ENCODE peak calls at places on chromosomes 7 and 10, in nine cellular contexts. One of them, this sample, is unnamed.

GRCh38 chr10:21369697-21370096 is 155.8 kb downstream of the SKIDA1 start:
- DNase-seq in GM20000: no peak
- DNase-seq in OCI-LY7: no peak
- DNase-seq in fibroblast of the aortic adventitia: peak
- DNase-seq in MM.1S: no peak
- DNase-seq in RWPE1: no peak
- DNase-seq in H9: no peak
- DNase-seq in nephron progenitor cell: no peak
- DNase-seq in IMR-90: peak
- DNase-seq in this sample: no peak

GRCh38 chr7:106591146-106591545 is 69.8 kb downstream of the CCDC71L start:
- DNase-seq in MM.1S: no peak
- DNase-seq in fibroblast of the aortic adventitia: no peak
- DNase-seq in IMR-90: no peak
- DNase-seq in OCI-LY7: no peak
- DNase-seq in H9: no peak
- DNase-seq in RWPE1: no peak
- DNase-seq in GM20000: no peak
- DNase-seq in nephron progenitor cell: no peak
- DNase-seq in this sample: no peak

GRCh38 chr10:129637841-129638240 is 170.8 kb downstream of the MGMT start:
- DNase-seq in nephron progenitor cell: no peak
- DNase-seq in IMR-90: no peak
- DNase-seq in GM20000: no peak
- DNase-seq in MM.1S: no peak
- DNase-seq in H9: no peak
- DNase-seq in RWPE1: no peak
- DNase-seq in fibroblast of the aortic adventitia: no peak
- DNase-seq in OCI-LY7: no peak
- DNase-seq in this sample: no peak

GRCh38 chr10:105266966-105267539 is 626.0 kb downstream of the SORCS3 start:
- DNase-seq in OCI-LY7: no peak
- DNase-seq in MM.1S: no peak
- DNase-seq in GM20000: no peak
- DNase-seq in H9: no peak
- DNase-seq in RWPE1: no peak
- DNase-seq in IMR-90: no peak
- DNase-seq in nephron progenitor cell: no peak
- DNase-seq in fibroblast of the aortic adventitia: no peak
- DNase-seq in this sample: no peak

GRCh38 chr10:11010582-11010981 is 7.1 kb upstream of the CELF2 start:
- DNase-seq in GM20000: no peak
- DNase-seq in RWPE1: no peak
- DNase-seq in MM.1S: no peak
- DNase-seq in H9: no peak
- DNase-seq in fibroblast of the aortic adventitia: no peak
- DNase-seq in OCI-LY7: no peak
- DNase-seq in IMR-90: no peak
- DNase-seq in nephron progenitor cell: no peak
- DNase-seq in this sample: no peak

GRCh38 chr7:111053035-111053434 is 37.9 kb upstream of the LRRN3 start:
- DNase-seq in H9: no peak
- DNase-seq in MM.1S: no peak
- DNase-seq in OCI-LY7: no peak
- DNase-seq in nephron progenitor cell: no peak
- DNase-seq in GM20000: no peak
- DNase-seq in IMR-90: no peak
- DNase-seq in fibroblast of the aortic adventitia: no peak
- DNase-seq in RWPE1: no peak
- DNase-seq in this sample: no peak

GRCh38 chr7:96401200-96401599 is 79.3 kb upstream of the SLC25A13 start:
- DNase-seq in RWPE1: no peak
- DNase-seq in MM.1S: no peak
- DNase-seq in GM20000: no peak
- DNase-seq in fibroblast of the aortic adventitia: no peak
- DNase-seq in IMR-90: no peak
- DNase-seq in nephron progenitor cell: no peak
- DNase-seq in H9: no peak
- DNase-seq in OCI-LY7: no peak
- DNase-seq in this sample: no peak

GRCh38 chr7:148031019-148031418 is 559.5 kb upstream of the C7orf33 start:
- DNase-seq in OCI-LY7: no peak
- DNase-seq in fibroblast of the aortic adventitia: no peak
- DNase-seq in GM20000: no peak
- DNase-seq in RWPE1: no peak
- DNase-seq in H9: no peak
- DNase-seq in MM.1S: no peak
- DNase-seq in nephron progenitor cell: no peak
- DNase-seq in IMR-90: no peak
- DNase-seq in this sample: no peak

GRCh38 chr10:4809156-4809555 is 16.9 kb upstream of the AKR1E2 start:
- DNase-seq in OCI-LY7: no peak
- DNase-seq in H9: no peak
- DNase-seq in fibroblast of the aortic adventitia: no peak
- DNase-seq in MM.1S: no peak
- DNase-seq in RWPE1: no peak
- DNase-seq in IMR-90: no peak
- DNase-seq in nephron progenitor cell: no peak
- DNase-seq in GM20000: no peak
- DNase-seq in this sample: no peak

GRCh38 chr10:131732631-131733127 is 168.1 kb upstream of the PPP2R2D start:
- DNase-seq in RWPE1: peak
- DNase-seq in nephron progenitor cell: no peak
- DNase-seq in IMR-90: no peak
- DNase-seq in MM.1S: no peak
- DNase-seq in H9: peak
- DNase-seq in fibroblast of the aortic adventitia: no peak
- DNase-seq in OCI-LY7: no peak
- DNase-seq in GM20000: no peak
- DNase-seq in this sample: no peak

GRCh38 chr10:131729938-131730660 is 170.7 kb upstream of the PPP2R2D start:
- DNase-seq in IMR-90: no peak
- DNase-seq in nephron progenitor cell: no peak
- DNase-seq in GM20000: no peak
- DNase-seq in MM.1S: no peak
- DNase-seq in OCI-LY7: no peak
- DNase-seq in fibroblast of the aortic adventitia: no peak
- DNase-seq in RWPE1: no peak
- DNase-seq in H9: peak
- DNase-seq in this sample: peak

GRCh38 chr10:131730771-131731497 is 169.9 kb upstream of the PPP2R2D start:
- DNase-seq in OCI-LY7: no peak
- DNase-seq in RWPE1: no peak
- DNase-seq in H9: peak
- DNase-seq in fibroblast of the aortic adventitia: no peak
- DNase-seq in GM20000: no peak
- DNase-seq in MM.1S: no peak
- DNase-seq in nephron progenitor cell: no peak
- DNase-seq in IMR-90: no peak
- DNase-seq in this sample: peak

GRCh38 chr10:131733596-131733995 is 167.2 kb upstream of the PPP2R2D start:
- DNase-seq in GM20000: no peak
- DNase-seq in RWPE1: no peak
- DNase-seq in H9: peak
- DNase-seq in fibroblast of the aortic adventitia: no peak
- DNase-seq in IMR-90: no peak
- DNase-seq in nephron progenitor cell: no peak
- DNase-seq in MM.1S: no peak
- DNase-seq in OCI-LY7: no peak
- DNase-seq in this sample: no peak

DNA sequence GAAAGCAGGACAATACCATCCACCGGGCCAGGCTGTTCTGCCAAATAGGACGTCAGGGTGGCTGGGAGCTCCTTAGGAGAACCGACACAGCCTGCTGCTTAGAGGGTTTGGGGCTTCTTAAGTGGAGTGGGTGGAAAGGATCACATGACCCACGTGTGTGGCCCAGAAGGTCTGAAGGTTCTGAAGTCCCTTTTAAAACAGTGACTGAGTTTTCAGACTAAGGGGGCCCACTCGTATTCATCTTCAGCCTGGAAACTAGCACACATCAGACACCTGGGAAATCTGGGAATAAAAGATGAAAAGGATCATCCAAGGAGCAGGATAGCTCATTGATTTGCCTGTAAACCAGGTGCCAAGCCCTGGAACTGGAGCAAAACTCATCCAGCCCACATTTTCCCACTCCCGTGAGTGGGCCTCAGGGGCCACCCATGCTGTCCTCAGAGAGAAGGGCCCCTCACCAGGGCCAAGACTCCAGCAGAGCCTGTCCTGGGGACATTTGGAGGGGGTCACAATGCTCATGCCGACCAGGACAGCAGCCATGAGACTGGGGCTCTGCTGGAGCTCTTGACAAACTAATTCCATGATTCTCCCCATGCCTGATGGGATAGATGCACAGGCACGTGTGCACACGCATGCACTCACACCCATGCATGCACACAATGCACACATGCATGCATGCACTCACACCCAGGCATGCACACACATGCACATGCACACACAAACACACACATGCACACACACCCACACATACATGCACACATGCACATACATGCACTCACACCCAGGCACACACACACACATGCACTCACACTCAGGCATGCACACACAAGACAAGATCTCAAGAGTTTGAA is 168.8 kb upstream of the PPP2R2D start:
- DNase-seq in OCI-LY7: no peak
- DNase-seq in GM20000: no peak
- DNase-seq in IMR-90: no peak
- DNase-seq in MM.1S: no peak
- DNase-seq in RWPE1: no peak
- DNase-seq in fibroblast of the aortic adventitia: no peak
- DNase-seq in H9: peak
- DNase-seq in nephron progenitor cell: no peak
- DNase-seq in this sample: peak
- TF ChIP-seq CTCF in OCI-LY7: no peak
- TF ChIP-seq CTCF in GM20000: no peak
- TF ChIP-seq CTCF in IMR-90: no peak
- TF ChIP-seq CTCF in MM.1S: no peak
- TF ChIP-seq CTCF in RWPE1: no peak
- TF ChIP-seq CTCF in fibroblast of the aortic adventitia: no peak
- TF ChIP-seq CTCF in H9: no peak
- TF ChIP-seq CTCF in nephron progenitor cell: no peak
- TF ChIP-seq CTCF in this sample: no peak

DNA sequence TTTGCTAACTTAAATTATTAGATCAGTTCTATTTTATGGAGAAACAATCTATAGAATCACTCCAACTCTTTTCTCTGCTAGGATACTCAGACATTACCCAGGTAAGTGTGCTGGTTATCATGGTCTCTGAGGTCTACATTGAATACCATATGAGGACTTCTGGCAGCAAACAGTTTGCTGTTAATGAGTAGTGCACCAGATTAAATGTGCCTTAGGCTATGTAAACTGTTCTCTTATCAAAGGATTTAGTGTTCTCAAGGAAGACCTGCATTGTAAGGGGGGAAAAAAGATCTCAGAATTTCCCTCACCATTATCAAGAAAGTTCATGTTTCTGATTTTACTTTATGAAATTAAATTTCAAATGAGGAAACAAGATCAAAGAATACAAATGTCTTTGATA is 107.5 kb downstream of the ITGB8 start:
- DNase-seq in nephron progenitor cell: no peak
- DNase-seq in RWPE1: no peak
- DNase-seq in fibroblast of the aortic adventitia: no peak
- DNase-seq in OCI-LY7: no peak
- DNase-seq in GM20000: no peak
- DNase-seq in MM.1S: no peak
- DNase-seq in IMR-90: no peak
- DNase-seq in H9: no peak
- DNase-seq in this sample: no peak
- TF ChIP-seq CTCF in nephron progenitor cell: no peak
- TF ChIP-seq CTCF in RWPE1: no peak
- TF ChIP-seq CTCF in fibroblast of the aortic adventitia: no peak
- TF ChIP-seq CTCF in OCI-LY7: no peak
- TF ChIP-seq CTCF in GM20000: no peak
- TF ChIP-seq CTCF in MM.1S: no peak
- TF ChIP-seq CTCF in IMR-90: no peak
- TF ChIP-seq CTCF in H9: no peak
- TF ChIP-seq CTCF in this sample: no peak

DNA sequence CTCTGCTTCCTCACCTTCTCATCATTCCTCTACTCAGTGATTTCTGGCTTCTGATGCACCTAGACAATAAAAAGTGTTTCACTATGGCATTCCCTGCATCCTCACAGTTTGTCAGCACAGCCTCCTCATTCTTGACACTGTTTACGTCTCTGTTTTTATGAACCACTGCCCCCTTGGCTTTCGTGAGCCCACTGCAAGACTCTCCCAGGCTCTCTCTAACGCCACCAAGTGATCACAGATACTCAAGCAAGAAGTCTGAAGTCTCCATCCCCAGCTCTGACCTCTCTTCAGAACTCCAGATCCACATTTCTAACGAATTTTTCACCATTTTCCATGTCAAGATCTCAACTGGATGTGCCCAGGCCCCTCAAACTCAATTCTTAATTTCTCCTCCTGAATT is 8.9 kb downstream of the SLC16A9 start:
- DNase-seq in OCI-LY7: no peak
- DNase-seq in H9: peak
- DNase-seq in RWPE1: no peak
- DNase-seq in IMR-90: no peak
- DNase-seq in GM20000: no peak
- DNase-seq in MM.1S: no peak
- DNase-seq in fibroblast of the aortic adventitia: no peak
- DNase-seq in nephron progenitor cell: no peak
- DNase-seq in this sample: no peak
- TF ChIP-seq CTCF in OCI-LY7: no peak
- TF ChIP-seq CTCF in H9: peak
- TF ChIP-seq CTCF in RWPE1: no peak
- TF ChIP-seq CTCF in IMR-90: no peak
- TF ChIP-seq CTCF in GM20000: no peak
- TF ChIP-seq CTCF in MM.1S: no peak
- TF ChIP-seq CTCF in fibroblast of the aortic adventitia: no peak
- TF ChIP-seq CTCF in nephron progenitor cell: peak
- TF ChIP-seq CTCF in this sample: no peak

GRCh38 chr10:99523251-99523773 is 9.4 kb upstream of the NKX2-3 start:
- DNase-seq in H9: peak
- DNase-seq in GM20000: no peak
- DNase-seq in RWPE1: no peak
- DNase-seq in nephron progenitor cell: peak
- DNase-seq in fibroblast of the aortic adventitia: no peak
- DNase-seq in IMR-90: no peak
- DNase-seq in OCI-LY7: no peak
- DNase-seq in MM.1S: no peak
- DNase-seq in this sample: peak

GRCh38 chr10:99521474-99522077 is 11.2 kb upstream of the NKX2-3 start:
- DNase-seq in nephron progenitor cell: peak
- DNase-seq in fibroblast of the aortic adventitia: no peak
- DNase-seq in GM20000: no peak
- DNase-seq in MM.1S: no peak
- DNase-seq in RWPE1: no peak
- DNase-seq in IMR-90: no peak
- DNase-seq in OCI-LY7: no peak
- DNase-seq in H9: peak
- DNase-seq in this sample: no peak

GRCh38 chr10:99522078-99522479 is 10.7 kb upstream of the NKX2-3 start:
- DNase-seq in IMR-90: no peak
- DNase-seq in RWPE1: no peak
- DNase-seq in GM20000: no peak
- DNase-seq in fibroblast of the aortic adventitia: no peak
- DNase-seq in H9: peak
- DNase-seq in MM.1S: no peak
- DNase-seq in OCI-LY7: no peak
- DNase-seq in nephron progenitor cell: no peak
- DNase-seq in this sample: no peak

GRCh38 chr10:99524050-99524666 is 8.6 kb upstream of the NKX2-3 start:
- DNase-seq in RWPE1: no peak
- DNase-seq in H9: no peak
- DNase-seq in nephron progenitor cell: no peak
- DNase-seq in MM.1S: no peak
- DNase-seq in GM20000: no peak
- DNase-seq in IMR-90: no peak
- DNase-seq in OCI-LY7: no peak
- DNase-seq in fibroblast of the aortic adventitia: no peak
- DNase-seq in this sample: no peak

GRCh38 chr10:99522511-99523250 is 10.1 kb upstream of the NKX2-3 start:
- DNase-seq in GM20000: no peak
- DNase-seq in fibroblast of the aortic adventitia: no peak
- DNase-seq in nephron progenitor cell: peak
- DNase-seq in MM.1S: no peak
- DNase-seq in RWPE1: no peak
- DNase-seq in H9: peak
- DNase-seq in IMR-90: no peak
- DNase-seq in OCI-LY7: no peak
- DNase-seq in this sample: no peak
- TF ChIP-seq CTCF in GM20000: no peak
- TF ChIP-seq CTCF in fibroblast of the aortic adventitia: no peak
- TF ChIP-seq CTCF in nephron progenitor cell: peak
- TF ChIP-seq CTCF in MM.1S: no peak
- TF ChIP-seq CTCF in RWPE1: no peak
- TF ChIP-seq CTCF in H9: peak
- TF ChIP-seq CTCF in IMR-90: no peak
- TF ChIP-seq CTCF in OCI-LY7: no peak
- TF ChIP-seq CTCF in this sample: no peak

This sample was measured in GM13976.